ENCODE peak calls at places on chromosome 1, in five cellular contexts. G is fibroblast of mammary gland; I is amniotic stem cell; F is RPMI8226; B is stimulated activated CD8-positive, alpha-beta memory T cell treated with anti-CD3 and anti-CD28 coated beads, Interleukin-15, amount 100 ng/mL, for 24 hours. V is an unnamed sample.

GRCh38 chr1:156461781-156462647 is 38.6 kb downstream of the MEF2D start:
- DNase-seq in B (no peak), G (peak), I (no peak), F (no peak), V (no peak)

GRCh38 chr1:230794871-230795645 is 47.9 kb downstream of the CAPN9 start:
- DNase-seq in B (no peak), F (no peak), G (no peak), I (no peak), V (no peak)

GRCh38 chr1:85427358-85427757 is 37.6 kb downstream of the DDAH1 start:
- DNase-seq in B (no peak), G (no peak), F (no peak), I (no peak), V (no peak)

GRCh38 chr1:74731399-74732052 is 1.3 kb downstream of the CRYZ start:
- DNase-seq in I (no peak), G (peak), F (no peak), B (no peak), V (peak)

GRCh38 chr1:161779393-161779792 is 13.3 kb downstream of the ATF6 start:
- DNase-seq in F (no peak), G (no peak), I (no peak), B (no peak), V (peak)

GRCh38 chr1:59707216-59707615 is 107.5 kb upstream of the HOOK1 start:
- DNase-seq in B (no peak), G (peak), F (no peak), I (peak), V (peak)

GRCh38 chr1:90924982-90925381 is 96.9 kb downstream of the ZNF644 start:
- DNase-seq in B (no peak), I (no peak), F (no peak), G (no peak), V (peak)

GRCh38 chr1:237287876-237288517 is 246.0 kb downstream of the RYR2 start:
- DNase-seq in I (no peak), G (no peak), B (no peak), F (peak), V (no peak)

GRCh38 chr1:43999455-43999854 is 8.1 kb downstream of the CCDC24 start:
- DNase-seq in G (no peak), F (no peak), I (no peak), B (no peak), V (no peak)

GRCh38 chr1:93988634-93989350 is 79.6 kb upstream of the GCLM start:
- DNase-seq in F (peak), B (no peak), I (no peak), G (peak), V (peak)

GRCh38 chr1:92030701-92031107 is 919 bp downstream of the EPHX4 start:
- DNase-seq in F (no peak), B (no peak), I (no peak), G (no peak), V (peak)

GRCh38 chr1:4601986-4602385 is 52.4 kb upstream of the AJAP1 start:
- DNase-seq in I (no peak), B (no peak), G (no peak), F (no peak), V (no peak)

GRCh38 chr1:176625365-176625764 is 162.4 kb downstream of the PAPPA2 start:
- DNase-seq in G (no peak), I (no peak), B (no peak), F (no peak), V (no peak)

GRCh38 chr1:154837679-154838171 is 32.4 kb downstream of the KCNN3 start:
- DNase-seq in B (no peak), F (peak), I (no peak), G (no peak), V (no peak)

GRCh38 chr1:5684791-5685190 is 307.4 kb downstream of the NPHP4 start:
- DNase-seq in F (no peak), B (no peak), G (no peak), I (no peak), V (no peak)

GRCh38 chr1:203307690-203308126 is 2.4 kb downstream of the BTG2 start:
- DNase-seq in F (peak), B (no peak), I (no peak), G (no peak), V (no peak)

V was measured in iris pigment epithelial cell.